ENCODE peak calls at places on chromosomes 6 and 20, in four cellular contexts. A is OCI-LY7, K is Calu3, E is WTC11. Z is an unnamed sample.
A peak's percentile ranks its signal among the peaks of the same experiment; 100 is the strongest.

GRCh38 chr6:113642714-113643442 is 214.3 kb upstream of the MARCKS start:
- DNase-seq in A (peak; percentile 45), E (peak; percentile 16), K (peak; percentile 74), Z (no peak)

GRCh38 chr6:2021713-2022125 is 223.7 kb downstream of the GMDS start:
- DNase-seq in K (peak; percentile 50), A (no peak), E (no peak), Z (no peak)

GRCh38 chr20:50624351-50625016 is 66.9 kb downstream of the RIPOR3 start:
- DNase-seq in E (no peak), K (peak; percentile 92), A (peak; percentile 53), Z (no peak)

GRCh38 chr6:148074291-148074690 is 268.3 kb upstream of the SASH1 start:
- DNase-seq in K (no peak), A (no peak), E (no peak), Z (no peak)

GRCh38 chr20:62088258-62089127 is 22.8 kb upstream of the TAF4 start:
- DNase-seq in K (peak; percentile 68), E (no peak), A (no peak), Z (no peak)

GRCh38 chr6:17429381-17430061 is 36.1 kb downstream of the CAP2 start:
- DNase-seq in A (no peak), K (no peak), E (no peak), Z (no peak)

GRCh38 chr6:40999498-41000070 is 39.4 kb downstream of the UNC5CL start:
- DNase-seq in A (peak; percentile 55), K (peak; percentile 62), E (peak; percentile 72), Z (no peak)

GRCh38 chr6:130981409-130981808 is 81.6 kb downstream of the EPB41L2 start:
- DNase-seq in K (no peak), E (no peak), A (no peak), Z (no peak)

GRCh38 chr6:137928286-137928685 is 61.2 kb downstream of the TNFAIP3 start:
- DNase-seq in A (peak; percentile 24), K (no peak), E (no peak), Z (no peak)

GRCh38 chr6:155317186-155317585 is 2.9 kb upstream of the TFB1M start:
- DNase-seq in E (no peak), K (no peak), A (peak; percentile 27), Z (no peak)
- TF ChIP-seq CTCF in E (no peak), K (no peak), A (peak; percentile 55), Z (peak; percentile 48)

GRCh38 chr20:37647946-37648345 is 45.9 kb upstream of the CTNNBL1 start:
- DNase-seq in E (no peak), K (no peak), A (no peak), Z (no peak)

GRCh38 chr20:37649635-37650244 is 44.1 kb upstream of the CTNNBL1 start:
- DNase-seq in A (no peak), E (no peak), K (no peak), Z (no peak)

GRCh38 chr20:37650661-37651060 is 43.2 kb upstream of the CTNNBL1 start:
- DNase-seq in K (no peak), A (no peak), E (no peak), Z (no peak)

GRCh38 chr20:37649017-37649416 is 44.8 kb upstream of the CTNNBL1 start:
- DNase-seq in A (no peak), K (no peak), E (no peak), Z (no peak)

DNA sequence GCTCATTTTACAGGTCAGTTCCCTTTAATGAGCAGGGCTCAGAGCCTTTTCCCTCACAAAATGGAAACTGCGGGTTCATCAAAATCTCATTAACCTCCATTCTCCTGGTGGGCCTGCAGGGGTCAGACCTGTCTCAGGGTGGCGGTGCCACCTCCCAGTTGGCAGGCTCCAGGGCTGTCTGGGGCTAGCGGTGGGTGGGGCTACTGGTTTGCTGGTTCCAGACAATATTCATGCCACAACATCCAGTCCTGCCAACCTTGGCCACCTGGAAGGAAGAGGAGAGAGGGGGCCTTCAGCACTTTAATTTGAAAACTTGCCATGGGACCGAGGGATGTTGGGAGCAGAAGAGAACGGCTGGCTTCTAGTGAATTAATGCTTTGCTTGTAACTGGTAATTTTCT is 41.9 kb upstream of the CTNNBL1 start:
- DNase-seq in A (peak; percentile 44), E (peak; percentile 69), K (peak; percentile 77), Z (no peak)
- TF ChIP-seq CTCF in A (peak; percentile 76), E (peak; percentile 40), K (peak; percentile 44), Z (peak; percentile 41)

DNA sequence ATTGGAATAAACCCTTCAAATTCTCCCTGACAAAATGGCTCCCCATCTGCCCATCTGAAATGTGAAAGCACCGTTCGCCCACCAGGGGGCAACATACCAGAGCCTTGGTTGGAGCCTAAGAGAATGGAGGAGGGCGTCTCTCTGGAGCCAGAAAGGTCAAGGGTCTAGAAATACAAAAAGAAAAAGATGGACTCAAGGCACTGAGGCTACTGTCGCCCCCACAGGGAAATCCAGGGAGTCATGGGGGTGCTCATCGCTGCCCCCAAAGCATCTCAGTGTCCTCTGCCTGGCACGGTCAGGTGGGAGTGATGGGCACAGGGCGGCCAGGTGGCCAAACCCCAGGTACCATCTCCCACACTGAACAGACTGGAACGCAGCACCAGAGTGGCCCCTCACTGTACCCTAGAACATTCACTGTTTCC is 136.3 kb downstream of the ZMYND8 start:
- DNase-seq in K (peak; percentile 61), E (peak; percentile 67), A (peak; percentile 52), Z (no peak)
- TF ChIP-seq CTCF in K (peak; percentile 81), E (peak; percentile 65), A (peak; percentile 88), Z (peak; percentile 62)

DNA sequence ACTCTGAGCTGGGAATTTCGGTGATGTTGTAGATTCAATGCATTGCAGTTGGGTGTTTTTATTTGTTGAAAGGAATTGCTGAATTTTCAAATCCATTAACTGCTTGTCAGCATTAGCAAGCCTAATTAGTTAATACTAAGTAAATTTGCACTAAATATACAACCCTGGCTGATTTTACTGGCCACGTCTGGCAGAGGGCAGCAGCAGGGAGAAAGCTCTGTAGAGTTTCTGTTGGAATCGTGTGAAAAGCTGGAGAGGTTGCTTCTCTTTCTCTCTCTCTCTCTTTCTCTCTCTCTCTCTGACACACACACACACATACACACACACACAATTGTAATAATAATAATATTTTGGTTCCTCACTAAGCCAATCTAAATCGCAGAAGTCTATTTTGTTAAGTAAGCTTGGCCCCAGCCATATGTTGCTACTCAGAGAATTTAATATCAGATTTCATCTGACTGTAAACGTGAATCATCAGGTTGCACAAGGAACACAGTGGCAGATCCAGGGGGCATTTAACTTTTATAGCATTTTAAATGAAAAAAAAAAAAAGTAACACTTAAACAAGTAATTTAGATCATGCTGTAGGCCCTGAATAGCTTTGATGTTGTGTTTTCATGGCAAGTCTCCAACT is 289.5 kb downstream of the ESR1 start:
- DNase-seq in K (no peak), A (no peak), E (no peak), Z (no peak)
- TF ChIP-seq CTCF in K (no peak), A (no peak), E (no peak), Z (peak; percentile 49)

GRCh38 chr20:51810155-51811039 is 8.1 kb upstream of the SALL4 start:
- DNase-seq in K (no peak), A (no peak), E (no peak), Z (no peak)
- TF ChIP-seq CTCF in K (peak; percentile 33), A (no peak), E (peak; percentile 14), Z (peak; percentile 7)

DNA sequence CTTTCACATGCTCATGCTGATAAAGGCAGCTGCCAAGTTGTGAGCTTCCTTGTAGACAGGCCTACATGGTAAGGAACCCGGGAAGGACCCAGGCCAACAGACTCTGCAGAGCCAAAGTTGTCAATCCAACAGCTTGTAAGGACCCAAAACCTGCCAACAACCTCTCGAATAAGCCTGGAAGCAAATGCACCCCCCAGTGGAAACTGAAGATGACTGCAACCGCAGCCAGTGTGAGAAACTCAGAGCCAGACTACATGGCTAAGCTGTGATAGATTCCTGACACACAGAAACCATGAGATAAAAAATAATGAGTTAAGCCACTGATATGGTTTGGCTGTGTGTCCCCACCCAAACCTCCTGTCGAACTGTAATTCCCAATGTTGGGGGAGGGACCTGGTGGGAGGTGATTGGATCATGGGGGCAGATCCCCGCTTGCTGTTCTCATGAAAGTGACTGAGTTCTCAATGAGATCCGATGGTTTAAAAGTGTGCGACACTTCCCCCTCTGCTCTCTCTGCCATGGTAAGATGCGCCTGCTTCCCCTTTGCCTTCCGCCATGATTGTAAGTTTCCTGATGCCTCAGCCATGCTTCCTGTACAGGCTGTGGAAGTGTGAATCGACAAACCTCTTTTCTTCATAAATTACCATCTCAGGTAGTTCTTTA is 18.8 kb upstream of the CLPSL2 start:
- DNase-seq in E (peak; percentile 57), K (peak; percentile 61), A (peak; percentile 66), Z (no peak)
- TF ChIP-seq CTCF in E (no peak), K (peak; percentile 45), A (peak; percentile 76), Z (peak; percentile 45)

GRCh38 chr20:46172455-46172854 is 54.3 kb downstream of the CD40 start:
- DNase-seq in E (no peak), K (no peak), A (no peak), Z (no peak)
- TF ChIP-seq CTCF in E (no peak), K (no peak), A (no peak), Z (no peak)

GRCh38 chr6:68196645-68197044 is 438.4 kb upstream of the ADGRB3 start:
- DNase-seq in K (no peak), A (peak; percentile 48), E (no peak), Z (no peak)
- TF ChIP-seq CTCF in K (no peak), A (peak; percentile 71), E (no peak), Z (no peak)

Z was measured in osteocyte.